ENCODE peak calls at places on chromosomes 5 and 9, in six cellular contexts. One of them, this sample, is unnamed.

GRCh38 chr5:116778015-116778414 is 203.4 kb upstream of the SEMA6A start:
- ATAC-seq in A549: no peak
- ATAC-seq in K562: no peak
- ATAC-seq in HepG2: peak; percentile 79
- ATAC-seq in upper lobe of left lung: peak; percentile 11
- ATAC-seq in GM12878: no peak
- ATAC-seq in this sample: no peak

GRCh38 chr5:120139039-120139438 is 325.1 kb upstream of the PRR16 start:
- ATAC-seq in A549: peak; percentile 62
- ATAC-seq in K562: no peak
- ATAC-seq in HepG2: peak; percentile 33
- ATAC-seq in upper lobe of left lung: no peak
- ATAC-seq in GM12878: no peak
- ATAC-seq in this sample: peak; percentile 83

GRCh38 chr9:136373300-136374182 is at the start of gene CARD9:
- ATAC-seq in A549: no peak
- ATAC-seq in K562: peak; percentile 92
- ATAC-seq in HepG2: peak; percentile 83
- ATAC-seq in upper lobe of left lung: peak; percentile 54
- ATAC-seq in GM12878: peak; percentile 84
- ATAC-seq in this sample: peak; percentile 24

GRCh38 chr9:96618209-96619108 is 1.2 kb downstream of the CDC14B start:
- ATAC-seq in A549: peak; percentile 57
- ATAC-seq in K562: no peak
- ATAC-seq in HepG2: peak; percentile 21
- ATAC-seq in upper lobe of left lung: no peak
- ATAC-seq in GM12878: no peak
- ATAC-seq in this sample: peak; percentile 37

GRCh38 chr5:112684121-112684520 is 53.6 kb upstream of the APC start:
- ATAC-seq in A549: no peak
- ATAC-seq in K562: no peak
- ATAC-seq in HepG2: no peak
- ATAC-seq in upper lobe of left lung: no peak
- ATAC-seq in GM12878: peak; percentile 41
- ATAC-seq in this sample: no peak

GRCh38 chr9:104177003-104177611 is 83.0 kb downstream of the SMC2 start:
- ATAC-seq in A549: peak; percentile 69
- ATAC-seq in K562: no peak
- ATAC-seq in HepG2: peak; percentile 63
- ATAC-seq in upper lobe of left lung: no peak
- ATAC-seq in GM12878: peak; percentile 87
- ATAC-seq in this sample: no peak

GRCh38 chr9:131442351-131442750 is 48.5 kb downstream of the PRRC2B start:
- ATAC-seq in A549: no peak
- ATAC-seq in K562: no peak
- ATAC-seq in HepG2: no peak
- ATAC-seq in upper lobe of left lung: no peak
- ATAC-seq in GM12878: no peak
- ATAC-seq in this sample: no peak

GRCh38 chr5:56827043-56827442 is 11.7 kb downstream of the MAP3K1 start:
- ATAC-seq in A549: peak; percentile 90
- ATAC-seq in K562: peak; percentile 86
- ATAC-seq in HepG2: peak; percentile 97
- ATAC-seq in upper lobe of left lung: peak; percentile 43
- ATAC-seq in GM12878: peak; percentile 52
- ATAC-seq in this sample: no peak

GRCh38 chr9:85876628-85877027 is 64.3 kb upstream of the NAA35 start:
- ATAC-seq in A549: no peak
- ATAC-seq in K562: no peak
- ATAC-seq in HepG2: no peak
- ATAC-seq in upper lobe of left lung: no peak
- ATAC-seq in GM12878: no peak
- ATAC-seq in this sample: no peak

GRCh38 chr9:121744687-121745395 is 93.4 kb downstream of the DAB2IP start:
- ATAC-seq in A549: no peak
- ATAC-seq in K562: no peak
- ATAC-seq in HepG2: peak; percentile 57
- ATAC-seq in upper lobe of left lung: no peak
- ATAC-seq in GM12878: no peak
- ATAC-seq in this sample: no peak

GRCh38 chr9:90774682-90775081 is 26.9 kb upstream of the SYK start:
- ATAC-seq in A549: no peak
- ATAC-seq in K562: no peak
- ATAC-seq in HepG2: no peak
- ATAC-seq in upper lobe of left lung: peak; percentile 38
- ATAC-seq in GM12878: peak; percentile 92
- ATAC-seq in this sample: no peak

GRCh38 chr9:92954886-92955285 is 7.6 kb downstream of the FGD3 start:
- ATAC-seq in A549: no peak
- ATAC-seq in K562: no peak
- ATAC-seq in HepG2: no peak
- ATAC-seq in upper lobe of left lung: no peak
- ATAC-seq in GM12878: no peak
- ATAC-seq in this sample: no peak

GRCh38 chr5:94153736-94154450 is 412.5 kb upstream of the POU5F2 start:
- ATAC-seq in A549: no peak
- ATAC-seq in K562: no peak
- ATAC-seq in HepG2: no peak
- ATAC-seq in upper lobe of left lung: no peak
- ATAC-seq in GM12878: peak; percentile 37
- ATAC-seq in this sample: no peak

GRCh38 chr5:73541981-73542380 is 23.5 kb downstream of the ANKRA2 start:
- ATAC-seq in A549: no peak
- ATAC-seq in K562: no peak
- ATAC-seq in HepG2: no peak
- ATAC-seq in upper lobe of left lung: no peak
- ATAC-seq in GM12878: no peak
- ATAC-seq in this sample: no peak

GRCh38 chr5:150640311-150641005 is at the start of gene SYNPO:
- ATAC-seq in A549: peak; percentile 42
- ATAC-seq in K562: peak; percentile 86
- ATAC-seq in HepG2: peak; percentile 11
- ATAC-seq in upper lobe of left lung: peak; percentile 58
- ATAC-seq in GM12878: no peak
- ATAC-seq in this sample: peak; percentile 76

GRCh38 chr9:108186996-108187395 is 668.8 kb downstream of the ACTL7B start:
- ATAC-seq in A549: no peak
- ATAC-seq in K562: no peak
- ATAC-seq in HepG2: no peak
- ATAC-seq in upper lobe of left lung: no peak
- ATAC-seq in GM12878: no peak
- ATAC-seq in this sample: peak; percentile 71

GRCh38 chr9:31677877-31678276 is 706.6 kb upstream of the ACO1 start:
- ATAC-seq in A549: no peak
- ATAC-seq in K562: no peak
- ATAC-seq in HepG2: no peak
- ATAC-seq in upper lobe of left lung: no peak
- ATAC-seq in GM12878: no peak
- ATAC-seq in this sample: no peak

GRCh38 chr9:128828719-128829452 is 708 bp downstream of the SPOUT1 start:
- ATAC-seq in A549: peak; percentile 10
- ATAC-seq in K562: peak; percentile 14
- ATAC-seq in HepG2: peak; percentile 16
- ATAC-seq in upper lobe of left lung: no peak
- ATAC-seq in GM12878: peak; percentile 20
- ATAC-seq in this sample: no peak

GRCh38 chr5:137072376-137073174 is 426.6 kb downstream of the SPOCK1 start:
- ATAC-seq in A549: no peak
- ATAC-seq in K562: no peak
- ATAC-seq in HepG2: no peak
- ATAC-seq in upper lobe of left lung: no peak
- ATAC-seq in GM12878: peak; percentile 40
- ATAC-seq in this sample: peak; percentile 79

GRCh38 chr5:158739941-158740340 is 359.8 kb downstream of the EBF1 start:
- ATAC-seq in A549: no peak
- ATAC-seq in K562: no peak
- ATAC-seq in HepG2: no peak
- ATAC-seq in upper lobe of left lung: no peak
- ATAC-seq in GM12878: no peak
- ATAC-seq in this sample: no peak

GRCh38 chr9:114446036-114446435 is 58.3 kb upstream of the AKNA start:
- ATAC-seq in A549: no peak
- ATAC-seq in K562: no peak
- ATAC-seq in HepG2: no peak
- ATAC-seq in upper lobe of left lung: no peak
- ATAC-seq in GM12878: no peak
- ATAC-seq in this sample: no peak

GRCh38 chr5:150081541-150082283 is 4.6 kb downstream of the CSF1R start:
- ATAC-seq in A549: peak; percentile 53
- ATAC-seq in K562: peak; percentile 29
- ATAC-seq in HepG2: no peak
- ATAC-seq in upper lobe of left lung: peak; percentile 76
- ATAC-seq in GM12878: peak; percentile 96
- ATAC-seq in this sample: peak; percentile 68

GRCh38 chr9:72322259-72322658 is 42.7 kb downstream of the ZFAND5 start:
- ATAC-seq in A549: no peak
- ATAC-seq in K562: no peak
- ATAC-seq in HepG2: no peak
- ATAC-seq in upper lobe of left lung: peak; percentile 91
- ATAC-seq in GM12878: no peak
- ATAC-seq in this sample: peak; percentile 41

GRCh38 chr9:32523910-32524309 is 2.1 kb downstream of the RIGI start:
- ATAC-seq in A549: no peak
- ATAC-seq in K562: no peak
- ATAC-seq in HepG2: no peak
- ATAC-seq in upper lobe of left lung: no peak
- ATAC-seq in GM12878: no peak
- ATAC-seq in this sample: no peak

GRCh38 chr9:112301420-112301819 is 32.0 kb downstream of the PTBP3 start:
- ATAC-seq in A549: no peak
- ATAC-seq in K562: no peak
- ATAC-seq in HepG2: no peak
- ATAC-seq in upper lobe of left lung: no peak
- ATAC-seq in GM12878: peak; percentile 50
- ATAC-seq in this sample: no peak

GRCh38 chr5:34865131-34865530 is 26.2 kb downstream of the TTC23L start:
- ATAC-seq in A549: no peak
- ATAC-seq in K562: no peak
- ATAC-seq in HepG2: no peak
- ATAC-seq in upper lobe of left lung: no peak
- ATAC-seq in GM12878: no peak
- ATAC-seq in this sample: no peak
- H3K27ac ChIP-seq in A549: no peak overlapping the region
- H3K27ac ChIP-seq in K562: no peak overlapping the region
- H3K27ac ChIP-seq in HepG2: no peak overlapping the region
- H3K27ac ChIP-seq in upper lobe of left lung: no peak overlapping the region
- H3K27ac ChIP-seq in GM12878: no peak overlapping the region
- H3K27ac ChIP-seq in this sample: no peak overlapping the region

GRCh38 chr5:16578474-16578883 is 38.3 kb downstream of the RETREG1 start:
- ATAC-seq in A549: no peak
- ATAC-seq in K562: no peak
- ATAC-seq in HepG2: no peak
- ATAC-seq in upper lobe of left lung: no peak
- ATAC-seq in GM12878: no peak
- ATAC-seq in this sample: no peak

GRCh38 chr5:16579142-16579541 is 37.7 kb downstream of the RETREG1 start:
- ATAC-seq in A549: no peak
- ATAC-seq in K562: no peak
- ATAC-seq in HepG2: no peak
- ATAC-seq in upper lobe of left lung: no peak
- ATAC-seq in GM12878: no peak
- ATAC-seq in this sample: no peak

GRCh38 chr5:16577677-16578076 is 39.1 kb downstream of the RETREG1 start:
- ATAC-seq in A549: no peak
- ATAC-seq in K562: peak; percentile 88
- ATAC-seq in HepG2: no peak
- ATAC-seq in upper lobe of left lung: no peak
- ATAC-seq in GM12878: peak; percentile 59
- ATAC-seq in this sample: no peak

GRCh38 chr5:16582081-16582480 is 34.7 kb downstream of the RETREG1 start:
- ATAC-seq in A549: no peak
- ATAC-seq in K562: no peak
- ATAC-seq in HepG2: no peak
- ATAC-seq in upper lobe of left lung: no peak
- ATAC-seq in GM12878: peak; percentile 38
- ATAC-seq in this sample: no peak

GRCh38 chr5:16580382-16580781 is 36.4 kb downstream of the RETREG1 start:
- ATAC-seq in A549: no peak
- ATAC-seq in K562: no peak
- ATAC-seq in HepG2: no peak
- ATAC-seq in upper lobe of left lung: no peak
- ATAC-seq in GM12878: no peak
- ATAC-seq in this sample: no peak
- TF ChIP-seq EP300 in A549: no peak
- TF ChIP-seq EP300 in K562: no peak
- TF ChIP-seq EP300 in HepG2: no peak
- TF ChIP-seq EP300 in upper lobe of left lung: no peak
- TF ChIP-seq EP300 in GM12878: no peak
- TF ChIP-seq EP300 in this sample: no peak

DNA sequence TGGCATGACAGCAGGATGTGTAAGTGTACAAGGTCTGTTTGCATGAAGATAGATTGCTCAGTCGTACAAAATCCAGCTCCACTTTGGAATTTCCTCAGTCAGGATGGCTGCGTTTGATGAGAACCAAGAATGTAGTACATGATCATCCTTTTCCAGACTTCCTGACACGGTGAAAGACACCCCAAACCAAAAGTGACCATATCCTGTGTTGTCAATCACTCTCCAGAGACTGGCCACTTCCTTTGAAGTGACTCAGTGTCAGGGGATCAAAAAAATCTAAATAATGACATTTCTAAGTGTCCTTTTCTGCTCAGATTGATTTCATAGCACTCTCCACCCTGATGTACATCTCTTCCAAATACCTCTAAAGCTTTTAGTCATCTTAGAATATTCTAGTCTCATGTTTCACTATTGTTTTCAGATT is 213.4 kb downstream of the PLK2 start:
- ATAC-seq in A549: peak; percentile 47
- ATAC-seq in K562: no peak
- ATAC-seq in HepG2: no peak
- ATAC-seq in upper lobe of left lung: no peak
- ATAC-seq in GM12878: no peak
- ATAC-seq in this sample: no peak
- H3K4me3 ChIP-seq in A549: no peak overlapping the region
- H3K4me3 ChIP-seq in K562: no peak overlapping the region
- H3K4me3 ChIP-seq in HepG2: no peak overlapping the region
- H3K4me3 ChIP-seq in upper lobe of left lung: no peak overlapping the region
- H3K4me3 ChIP-seq in GM12878: no peak overlapping the region
- H3K4me3 ChIP-seq in this sample: no peak overlapping the region

GRCh38 chr9:4489562-4489918 is 728 bp upstream of the SLC1A1 start:
- ATAC-seq in A549: peak; percentile 79
- ATAC-seq in K562: no peak
- ATAC-seq in HepG2: peak; percentile 24
- ATAC-seq in upper lobe of left lung: peak; percentile 55
- ATAC-seq in GM12878: peak; percentile 1
- ATAC-seq in this sample: peak; percentile 35
- H3K27ac ChIP-seq in A549: peak overlapping the region; percentile 82
- H3K27ac ChIP-seq in K562: no peak overlapping the region
- H3K27ac ChIP-seq in HepG2: no peak overlapping the region
- H3K27ac ChIP-seq in upper lobe of left lung: peak overlapping the region; percentile 36
- H3K27ac ChIP-seq in GM12878: peak overlapping the region; percentile 73
- H3K27ac ChIP-seq in this sample: peak overlapping the region; percentile 83